ENCODE peak calls at places on chromosomes 13 and 19, in five cellular contexts. P is A549, R is transverse colon, U is heart left ventricle, S is ovary. C is an unnamed sample.

GRCh38 chr19:17101686-17102628 is 26.4 kb downstream of the MYO9B start:
- DNase-seq in P (no peak), R (no peak), U (no peak), S (no peak), C (no peak)

GRCh38 chr19:10871711-10872550 is 578 bp downstream of the CARM1 start:
- DNase-seq in P (no peak), R (peak), U (peak), S (peak), C (peak)

GRCh38 chr13:98575876-98576214 is 1.1 kb downstream of the STK24 start:
- DNase-seq in P (no peak), R (no peak), U (no peak), S (no peak), C (no peak)

GRCh38 chr19:52171321-52172169 is at the start of gene ZNF836:
- DNase-seq in P (peak), R (peak), U (peak), S (peak), C (peak)

GRCh38 chr13:36814465-36814864 is 4.6 kb upstream of the RFXAP start:
- DNase-seq in P (no peak), R (no peak), U (no peak), S (no peak), C (no peak)

GRCh38 chr13:101111894-101112293 is 304.4 kb downstream of the NALCN start:
- DNase-seq in P (no peak), R (no peak), U (no peak), S (no peak), C (no peak)

GRCh38 chr13:97385854-97386253 is 48.1 kb upstream of the RAP2A start:
- DNase-seq in P (no peak), R (no peak), U (no peak), S (no peak), C (no peak)

GRCh38 chr19:46756544-46756888 is 10.3 kb upstream of the STRN4 start:
- DNase-seq in P (no peak), R (no peak), U (no peak), S (no peak), C (no peak)

GRCh38 chr13:104976964-104977363 is 1558.5 kb downstream of the EFNB2 start:
- DNase-seq in P (no peak), R (no peak), U (no peak), S (no peak), C (no peak)

DNA sequence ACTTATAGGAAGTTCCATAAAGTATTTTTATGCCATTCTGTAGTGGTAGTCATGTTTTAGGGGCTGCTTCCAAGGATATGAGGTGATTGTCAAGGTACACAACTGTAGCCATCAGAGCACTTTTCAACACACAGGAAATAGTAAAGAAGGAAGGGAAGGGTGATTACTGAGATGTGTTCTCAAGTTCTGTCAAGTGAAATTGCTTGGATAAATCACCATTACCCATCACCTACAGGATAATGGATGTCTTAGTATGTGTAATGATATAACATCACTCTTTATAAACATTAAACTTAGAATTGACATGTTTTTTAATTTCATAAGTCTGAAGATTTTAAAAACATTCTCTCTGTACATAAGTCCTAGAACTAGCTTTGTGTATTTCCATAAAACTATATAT is 487.9 kb downstream of the DCT start:
- DNase-seq in P (no peak), R (no peak), U (no peak), S (no peak), C (no peak)
- TF ChIP-seq POLR2A in P (no peak), R (no peak), U (no peak), S (no peak), C (no peak)

GRCh38 chr19:1009043-1009975 is 9.1 kb downstream of the GRIN3B start:
- DNase-seq in P (no peak), R (peak), U (peak), S (peak), C (peak)
- TF ChIP-seq POLR2A in P (no peak), R (no peak), U (no peak), S (no peak), C (no peak)

DNA sequence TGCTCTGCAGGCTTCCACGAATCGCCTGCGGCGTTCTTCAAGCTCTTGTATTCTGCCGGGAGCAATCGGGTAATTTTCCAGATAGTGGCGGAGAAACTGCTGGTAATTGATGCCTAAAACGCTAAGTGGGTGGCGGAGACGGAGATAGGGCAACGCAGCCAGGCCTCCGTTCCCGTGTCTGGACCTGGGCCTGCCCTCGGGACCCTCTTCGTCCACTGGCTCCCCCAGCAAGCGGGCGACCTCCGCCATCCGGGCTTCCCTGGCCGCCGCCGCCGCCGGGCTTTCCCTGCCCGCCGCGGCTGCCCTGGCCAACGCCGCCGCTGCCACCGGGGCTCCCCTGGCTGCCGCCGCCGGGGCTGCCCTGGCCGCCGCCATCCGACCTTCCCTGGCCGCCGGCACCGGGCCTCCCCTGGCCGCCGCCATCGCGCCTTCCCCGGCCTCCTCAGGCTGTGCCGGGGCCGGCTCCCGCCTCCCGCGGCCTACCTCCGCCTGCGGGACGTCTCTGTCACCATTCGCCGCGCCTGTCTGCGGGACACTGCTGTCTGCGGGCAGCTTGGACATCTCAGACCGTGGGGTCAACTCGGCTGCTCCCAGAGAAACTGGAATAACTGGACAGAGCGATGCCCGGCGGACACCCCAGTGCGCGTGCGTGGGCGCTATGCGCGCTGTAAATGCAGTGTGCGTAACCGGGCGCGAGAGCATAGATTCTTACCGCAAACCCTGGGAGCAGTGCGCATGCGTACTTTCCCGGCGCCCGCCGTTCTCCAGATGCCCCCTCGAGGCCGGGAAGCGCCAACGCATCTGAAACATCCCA is at the start of gene EID2:
- DNase-seq in P (peak), R (peak), U (peak), S (peak), C (peak)
- TF ChIP-seq POLR2A in P (peak), R (peak), U (peak), S (peak), C (peak)

DNA sequence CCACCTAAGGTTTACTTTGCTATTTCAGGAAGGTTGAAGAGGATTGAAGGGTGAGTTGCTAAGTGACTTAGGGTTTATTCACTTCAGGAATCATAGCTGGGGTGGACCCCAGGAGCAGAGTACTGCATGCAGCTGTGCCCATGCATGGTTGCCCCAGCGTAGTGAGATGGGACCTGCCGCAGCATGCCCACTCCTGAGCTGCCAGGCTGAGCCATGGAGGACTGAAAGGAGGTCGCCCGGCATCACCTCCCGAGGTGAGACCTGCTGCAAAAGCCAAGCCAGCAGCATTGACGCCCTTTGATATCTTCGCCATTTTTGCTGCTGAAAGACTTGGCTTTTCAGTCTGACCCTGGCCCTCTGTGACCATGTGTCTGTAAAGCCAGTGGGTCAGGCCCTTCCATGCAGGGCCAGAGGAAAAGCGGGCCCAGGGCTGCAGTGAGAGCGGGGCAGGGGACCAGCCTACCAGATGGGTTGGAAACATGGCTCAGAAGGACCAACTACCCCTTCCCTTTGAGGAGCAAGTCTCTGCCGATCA is 9.9 kb downstream of the POP4 start:
- DNase-seq in P (no peak), R (no peak), U (no peak), S (no peak), C (no peak)
- TF ChIP-seq POLR2A in P (no peak), R (no peak), U (no peak), S (no peak), C (no peak)

GRCh38 chr19:58033741-58034475 is at the start of gene ZSCAN1:
- DNase-seq in P (no peak), R (peak), U (peak), S (peak), C (no peak)
- TF ChIP-seq POLR2A in P (no peak), R (no peak), U (peak), S (no peak), C (no peak)

GRCh38 chr19:15538774-15539173 is 30.4 kb downstream of the CYP4F22 start:
- DNase-seq in P (no peak), R (no peak), U (no peak), S (no peak), C (no peak)
- TF ChIP-seq POLR2A in P (no peak), R (no peak), U (no peak), S (no peak), C (no peak)

GRCh38 chr19:48634036-48634342 is 3.2 kb downstream of the DBP start:
- DNase-seq in P (no peak), R (no peak), U (no peak), S (no peak), C (no peak)

GRCh38 chr19:48635263-48635965 is 1.8 kb downstream of the DBP start:
- DNase-seq in P (peak), R (peak), U (peak), S (peak), C (no peak)

GRCh38 chr19:48635966-48636858 is 967 bp downstream of the DBP start:
- DNase-seq in P (no peak), R (peak), U (peak), S (peak), C (no peak)

GRCh38 chr19:48633148-48634035 is 3.8 kb downstream of the DBP start:
- DNase-seq in P (no peak), R (peak), U (no peak), S (no peak), C (no peak)

GRCh38 chr19:48634424-48635262 is 2.5 kb downstream of the DBP start:
- DNase-seq in P (peak), R (peak), U (peak), S (peak), C (peak)
- TF ChIP-seq POLR2A in P (peak), R (peak), U (peak), S (peak), C (no peak)

DNA sequence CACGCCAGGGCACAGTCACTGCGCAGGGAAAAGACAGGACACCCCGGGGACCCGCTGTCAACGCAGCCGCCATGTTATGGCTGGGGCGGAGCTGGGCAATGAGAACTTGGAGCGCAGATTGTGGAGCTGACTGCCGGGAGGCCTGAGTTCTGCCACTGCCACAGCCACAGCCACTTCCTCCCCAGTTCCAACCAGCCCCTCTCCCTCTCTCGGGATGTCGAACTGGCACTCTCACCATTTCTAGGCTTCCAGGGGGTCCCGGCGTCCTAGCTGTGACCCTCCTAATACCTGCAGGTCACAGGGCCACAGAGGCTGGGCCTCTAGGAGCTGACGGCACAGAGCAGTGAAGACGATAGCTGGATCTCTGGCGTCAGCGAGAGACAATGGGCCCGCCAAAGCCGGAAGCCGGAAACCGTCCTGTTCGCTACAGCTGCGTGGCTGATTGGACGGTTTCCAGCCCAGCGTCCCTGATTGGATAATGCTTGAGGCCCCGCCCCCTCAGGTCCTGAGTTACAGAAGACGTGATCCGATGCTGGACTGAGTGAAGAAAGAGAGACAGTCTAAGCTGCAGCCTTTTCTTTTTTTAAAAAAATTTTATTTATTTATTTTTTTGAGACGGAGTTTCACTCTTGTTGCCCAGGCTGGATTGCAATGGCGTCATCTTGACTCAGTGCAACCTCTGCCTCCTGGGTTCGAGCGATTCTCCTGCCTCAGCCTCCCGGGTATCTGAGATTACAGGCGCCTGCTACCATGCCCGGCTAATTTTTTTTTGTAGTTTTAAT is at the start of gene ZNF506:
- DNase-seq in P (peak), R (peak), U (peak), S (peak), C (peak)
- TF ChIP-seq POLR2A in P (no peak), R (peak), U (peak), S (peak), C (no peak)

DNA sequence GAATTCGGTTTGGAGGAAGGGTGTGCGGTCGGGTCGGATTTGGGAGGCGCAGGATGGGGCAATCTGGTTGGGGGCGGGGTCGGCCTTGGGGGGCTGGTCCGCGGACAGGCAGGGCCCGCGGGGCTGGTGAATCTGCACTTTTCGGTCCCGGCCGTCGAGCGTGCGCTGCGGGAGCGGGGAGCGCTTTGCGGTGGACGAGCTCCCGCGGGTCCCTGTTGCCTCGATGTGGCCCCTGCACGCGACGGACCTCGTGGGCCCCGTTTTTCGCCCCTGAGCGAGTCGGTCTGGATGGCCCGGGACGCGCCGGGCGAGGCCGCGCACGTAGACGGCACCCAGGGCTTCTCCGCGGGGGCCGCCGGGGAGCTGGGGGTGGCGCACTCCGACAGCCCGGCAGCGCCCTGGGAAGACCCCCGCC is 11.8 kb downstream of the PEAK3 start:
- DNase-seq in P (no peak), R (peak), U (peak), S (peak), C (no peak)
- TF ChIP-seq POLR2A in P (no peak), R (no peak), U (no peak), S (no peak), C (no peak)

GRCh38 chr13:93746589-93746988 is 520.0 kb downstream of the GPC6 start:
- DNase-seq in P (no peak), R (no peak), U (no peak), S (no peak), C (no peak)

GRCh38 chr13:93745884-93746283 is 519.3 kb downstream of the GPC6 start:
- DNase-seq in P (no peak), R (no peak), U (no peak), S (no peak), C (no peak)

GRCh38 chr13:93744033-93744432 is 517.4 kb downstream of the GPC6 start:
- DNase-seq in P (no peak), R (no peak), U (no peak), S (no peak), C (no peak)

GRCh38 chr13:93740334-93740733 is 513.7 kb downstream of the GPC6 start:
- DNase-seq in P (no peak), R (no peak), U (no peak), S (no peak), C (no peak)

DNA sequence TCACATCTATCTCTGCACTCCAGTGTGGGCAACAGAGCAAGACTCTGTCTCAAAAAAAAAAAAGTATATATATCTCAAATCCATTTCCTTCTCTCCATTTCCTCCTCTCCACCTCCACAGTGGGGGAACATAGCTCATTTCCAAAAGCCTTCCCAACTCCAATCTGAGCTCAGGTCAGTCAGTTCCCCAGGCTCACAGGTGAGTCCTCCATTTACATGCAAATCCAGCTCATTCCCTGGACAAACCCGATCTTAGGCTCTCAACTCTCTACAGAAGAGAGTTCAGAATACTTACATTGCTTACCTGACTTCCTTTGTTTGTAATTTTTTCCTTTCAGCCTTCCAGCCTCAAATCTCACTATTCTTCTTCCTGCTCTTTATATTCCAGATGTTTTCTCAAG is 518.3 kb downstream of the GPC6 start:
- DNase-seq in P (no peak), R (no peak), U (no peak), S (no peak), C (no peak)
- TF ChIP-seq POLR2A in P (no peak), R (no peak), U (no peak), S (no peak), C (no peak)